ENCODE peak calls at places on chromosome 21, in four cellular contexts. X is transverse colon, K is stomach, Y is A549. A is an unnamed sample.

GRCh38 chr21:31961027-31961426 is 88.2 kb downstream of the HUNK start:
- DNase-seq in Y (no peak), X (no peak), K (no peak), A (no peak)

GRCh38 chr21:35824136-35824535 is 236.2 kb downstream of the SETD4 start:
- DNase-seq in K (no peak), X (no peak), Y (no peak), A (no peak)

GRCh38 chr21:34807881-34808568 is 139.2 kb downstream of the CLIC6 start:
- DNase-seq in K (peak), Y (peak), X (no peak), A (peak)

GRCh38 chr21:45837936-45838335 is 143.6 kb upstream of the COL6A1 start:
- DNase-seq in K (no peak), X (no peak), Y (no peak), A (no peak)

GRCh38 chr21:45983981-45984551 is 2.5 kb downstream of the COL6A1 start:
- DNase-seq in K (no peak), X (peak), Y (no peak), A (peak)

GRCh38 chr21:31537872-31538576 is 121.5 kb upstream of the SOD1 start:
- DNase-seq in X (no peak), Y (no peak), K (no peak), A (no peak)

GRCh38 chr21:35904995-35905972 is 155.0 kb downstream of the SETD4 start:
- DNase-seq in X (no peak), K (no peak), Y (no peak), A (peak)

GRCh38 chr21:16086121-16086520 is 356.3 kb downstream of the USP25 start:
- DNase-seq in Y (no peak), K (no peak), X (no peak), A (no peak)

GRCh38 chr21:35120631-35121180 is 71.6 kb upstream of the RUNX1 start:
- DNase-seq in K (no peak), Y (no peak), X (no peak), A (no peak)

GRCh38 chr21:35764586-35764985 is 295.7 kb downstream of the SETD4 start:
- DNase-seq in X (no peak), K (no peak), Y (no peak), A (no peak)

GRCh38 chr21:39660596-39660995 is 47.9 kb downstream of the B3GALT5 start:
- DNase-seq in X (peak), Y (peak), K (no peak), A (no peak)

GRCh38 chr21:39633770-39634181 is 21.0 kb downstream of the B3GALT5 start:
- DNase-seq in Y (peak), X (no peak), K (no peak), A (no peak)

GRCh38 chr21:39651206-39651605 is 38.5 kb downstream of the B3GALT5 start:
- DNase-seq in X (no peak), Y (no peak), K (no peak), A (no peak)

GRCh38 chr21:18608226-18608625 is 204.6 kb upstream of the TMPRSS15 start:
- DNase-seq in Y (no peak), K (no peak), X (no peak), A (no peak)

GRCh38 chr21:42118901-42119300 is 47.8 kb downstream of the UMODL1 start:
- DNase-seq in K (no peak), Y (no peak), X (peak), A (no peak)

GRCh38 chr21:40902299-40902698 is 55.3 kb upstream of the DSCAM start:
- DNase-seq in X (no peak), Y (no peak), K (peak), A (no peak)

GRCh38 chr21:46355161-46356004 is 31.4 kb downstream of the PCNT start:
- DNase-seq in X (no peak), K (no peak), Y (no peak), A (no peak)

GRCh38 chr21:42624095-42624830 is 29.2 kb upstream of the PDE9A start:
- DNase-seq in X (peak), Y (no peak), K (no peak), A (no peak)

GRCh38 chr21:17612023-17612564 is 607 bp downstream of the BTG3 start:
- DNase-seq in X (peak), K (peak), Y (no peak), A (peak)

GRCh38 chr21:41396452-41397107 is 29.5 kb upstream of the MX1 start:
- DNase-seq in X (peak), Y (no peak), K (peak), A (peak)

GRCh38 chr21:45910548-45911221 is 70.9 kb upstream of the COL6A1 start:
- DNase-seq in Y (no peak), K (no peak), X (no peak), A (no peak)

GRCh38 chr21:46518983-46519583 is 60.4 kb downstream of the DIP2A start:
- DNase-seq in X (no peak), K (no peak), Y (no peak), A (no peak)

GRCh38 chr21:32483293-32483595 is 70.7 kb downstream of the EVA1C start:
- DNase-seq in Y (no peak), K (no peak), X (no peak), A (no peak)

GRCh38 chr21:32306021-32306780 is 7.5 kb downstream of the MRAP start:
- DNase-seq in X (no peak), K (no peak), Y (no peak), A (no peak)

DNA sequence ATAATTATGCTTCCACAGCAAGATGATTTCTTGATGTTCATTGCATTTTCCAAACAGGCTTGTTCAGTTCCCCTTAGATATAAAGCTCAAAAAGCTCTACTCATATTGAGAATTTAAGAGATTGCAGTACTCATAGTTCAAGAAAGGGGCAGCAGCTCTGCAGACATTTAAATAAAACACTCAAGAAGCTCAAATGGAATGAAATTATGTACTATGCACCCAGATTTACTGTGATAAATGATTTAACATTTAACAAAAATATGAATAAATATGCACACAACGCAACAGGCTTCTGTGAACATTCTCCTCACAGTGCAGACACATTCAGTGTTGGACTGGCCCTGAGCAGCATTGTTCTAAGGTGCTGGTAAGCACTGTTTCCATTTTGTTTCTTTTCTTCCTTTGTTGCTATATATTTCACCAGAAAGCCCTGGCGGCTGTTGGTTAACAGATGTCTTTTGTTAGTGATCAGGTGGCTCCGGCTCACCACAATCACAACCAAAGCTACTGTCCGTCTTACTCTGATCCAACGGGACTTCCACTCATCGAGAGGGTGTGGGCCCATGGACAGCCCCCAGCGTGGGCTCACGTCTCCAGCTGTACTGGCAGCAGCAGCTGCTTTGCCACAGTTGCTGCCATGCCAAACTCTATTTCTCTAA is 1440.3 kb downstream of the NCAM2 start:
- DNase-seq in K (no peak), Y (no peak), X (no peak), A (no peak)
- TF ChIP-seq CTCF in K (no peak), Y (no peak), X (no peak), A (no peak)

GRCh38 chr21:26005464-26005863 is 165.1 kb downstream of the APP start:
- DNase-seq in X (no peak), Y (no peak), K (no peak), A (no peak)

GRCh38 chr21:26011292-26011940 is 159.2 kb downstream of the APP start:
- DNase-seq in K (no peak), Y (no peak), X (no peak), A (no peak)

GRCh38 chr21:26003428-26003827 is 167.1 kb downstream of the APP start:
- DNase-seq in Y (no peak), X (no peak), K (no peak), A (no peak)

GRCh38 chr21:26013964-26014363 is 156.6 kb downstream of the APP start:
- DNase-seq in K (no peak), X (no peak), Y (no peak), A (no peak)

DNA sequence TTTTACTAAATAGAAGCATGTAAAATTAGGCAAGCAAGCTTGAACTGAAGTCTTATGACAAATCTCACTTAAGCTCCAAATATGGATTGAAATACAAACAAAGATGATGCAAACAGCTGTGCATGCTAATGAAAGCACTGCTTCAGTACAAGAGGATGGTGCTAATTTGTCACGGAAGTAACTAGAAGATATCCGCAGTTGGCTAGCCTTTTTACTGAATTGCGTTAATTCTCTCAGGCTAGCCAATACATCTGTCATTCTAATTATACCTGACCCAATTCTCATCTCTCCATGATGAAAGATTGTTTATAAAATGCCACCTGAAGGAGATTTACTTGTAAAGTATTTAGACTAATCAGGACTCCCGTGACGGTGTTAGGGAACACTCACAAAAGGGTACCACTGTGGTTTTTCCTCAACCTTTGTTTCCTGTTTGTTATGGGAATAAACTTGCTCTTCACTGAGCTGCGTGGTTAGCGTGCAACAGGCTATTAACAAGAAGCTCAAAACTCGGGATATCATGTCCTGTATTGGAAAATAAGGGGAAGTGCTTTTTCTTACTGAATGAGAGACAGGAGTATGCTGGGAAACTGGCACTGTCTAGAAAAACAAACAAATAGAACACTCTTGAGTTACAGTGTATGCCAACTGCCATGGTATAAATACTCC is 162.5 kb downstream of the APP start:
- DNase-seq in X (no peak), K (no peak), Y (no peak), A (no peak)
- H3K4me3 ChIP-seq in X (no peak), K (no peak), Y (no peak), A (no peak)

GRCh38 chr21:43884012-43884860 is 19.2 kb downstream of the AGPAT3 start:
- DNase-seq in X (peak), K (peak), Y (no peak), A (no peak)
- TF ChIP-seq POLR2A in X (no peak), K (no peak), Y (no peak), A (no peak)

DNA sequence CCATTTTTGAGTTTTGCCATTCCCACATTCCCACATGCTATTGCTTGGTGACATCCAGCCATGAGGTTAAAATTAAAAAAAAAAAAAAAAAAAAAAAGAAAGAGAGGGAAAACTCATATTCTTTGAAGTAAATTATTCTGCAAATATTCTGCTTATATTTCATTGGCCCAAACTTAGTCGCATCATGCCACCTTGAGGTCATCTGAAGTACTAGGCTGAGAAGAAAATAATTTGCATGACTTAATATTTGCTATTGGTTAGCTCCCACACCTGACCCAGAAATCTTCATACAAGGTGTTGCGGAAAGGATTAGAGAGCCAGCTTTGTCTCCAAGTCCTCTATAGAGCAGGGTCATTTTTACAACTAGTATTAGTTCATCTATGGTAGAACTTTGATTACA is 2206.0 kb downstream of the MRPL39 start:
- DNase-seq in K (no peak), Y (no peak), X (no peak), A (no peak)
- TF ChIP-seq CTCF in K (no peak), Y (no peak), X (no peak), A (no peak)

GRCh38 chr21:38349111-38349746 is 92.4 kb downstream of the KCNJ15 start:
- DNase-seq in Y (no peak), K (no peak), X (no peak), A (no peak)
- H3K4me3 ChIP-seq in Y (no peak), K (no peak), X (no peak), A (no peak)

DNA sequence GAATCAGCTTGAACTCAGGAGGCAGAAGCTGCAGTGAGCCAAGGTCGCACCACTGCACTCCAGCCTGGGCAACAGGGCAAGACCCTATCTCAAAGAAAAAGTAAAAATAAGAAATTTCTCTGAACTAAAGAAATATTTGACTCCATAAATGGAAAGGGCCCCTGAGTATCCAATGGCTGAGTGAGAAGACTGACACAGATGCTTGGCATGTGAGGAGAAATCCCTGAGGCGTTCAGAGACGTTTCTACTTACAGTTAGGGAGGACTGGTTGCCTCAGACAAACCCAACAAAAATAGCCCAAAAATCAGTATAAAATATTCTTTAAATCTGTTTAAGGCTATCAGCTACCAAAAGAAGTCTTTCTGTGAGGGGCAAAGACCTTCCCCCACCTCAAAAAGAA is 3.0 kb upstream of the SUMO3 start:
- DNase-seq in Y (no peak), K (no peak), X (no peak), A (no peak)
- TF ChIP-seq POLR2A in Y (no peak), K (no peak), X (no peak), A (no peak)

DNA sequence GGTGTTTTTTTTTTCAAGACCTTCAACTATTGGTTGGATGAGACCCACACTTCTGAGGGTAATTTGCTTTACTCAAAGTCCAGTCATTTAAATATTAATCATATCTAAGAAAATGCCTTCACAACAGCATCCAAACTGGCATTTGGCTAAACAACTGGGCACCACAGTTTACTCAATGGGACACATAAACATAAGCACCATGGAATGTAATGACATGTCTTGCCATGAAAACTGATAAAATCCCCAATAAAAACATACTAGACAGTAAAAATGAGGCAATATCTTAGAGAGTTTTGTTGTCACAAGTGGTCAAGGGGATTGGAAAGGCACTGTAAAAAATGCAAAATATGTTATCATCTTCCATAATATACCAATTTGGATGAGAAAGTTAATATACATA is 838.8 kb upstream of the ADAMTS5 start:
- DNase-seq in K (no peak), X (no peak), Y (no peak), A (no peak)
- TF ChIP-seq CTCF in K (no peak), X (no peak), Y (no peak), A (no peak)

DNA sequence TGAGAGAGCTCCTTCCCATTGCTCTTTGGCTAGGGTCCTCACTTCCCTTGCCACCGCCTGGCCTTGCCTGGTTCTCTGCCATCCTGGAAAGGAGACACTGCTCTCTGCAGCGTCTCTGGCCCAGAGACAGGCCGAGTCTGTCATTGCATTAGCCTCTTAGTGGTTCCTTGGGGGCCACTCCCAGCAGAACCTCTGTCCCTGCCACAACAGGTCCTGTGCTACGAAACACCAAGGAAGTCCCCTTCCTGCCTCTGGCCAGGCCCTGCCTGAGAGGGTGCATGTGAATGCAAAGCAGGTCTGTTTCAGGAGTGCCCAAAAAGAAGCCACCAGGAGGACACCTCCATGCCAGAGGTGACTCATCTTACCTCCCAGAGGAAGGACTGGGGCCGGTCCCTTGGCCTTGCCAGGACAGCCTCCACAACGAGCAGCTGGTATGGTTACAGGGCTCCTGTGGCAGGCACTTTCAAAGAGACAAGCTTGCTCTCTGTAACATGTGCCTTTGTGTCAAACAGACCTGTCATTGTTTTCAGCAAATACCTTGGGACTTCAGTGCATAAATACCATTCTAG is 59.6 kb downstream of the VPS26C start:
- DNase-seq in K (no peak), X (peak), Y (no peak), A (no peak)
- H3K4me3 ChIP-seq in K (no peak), X (no peak), Y (no peak), A (no peak)

A was measured in lower leg skin.